ENCODE peak calls at places on chromosomes 5 and 9, in seven cellular contexts. R is tibial nerve, S is keratinocyte, N is lower leg skin, D is heart right ventricle, F is BJ, K is stomach. Y is an unnamed sample.

GRCh38 chr5:67233075-67233474 is 36.5 kb upstream of the CD180 start:
- DNase-seq in D (no peak), N (no peak), K (no peak), F (no peak), R (no peak), S (no peak), Y (no peak)

GRCh38 chr9:96419691-96419969 is 1.5 kb upstream of the ZNF367 start:
- DNase-seq in F (no peak), K (no peak), D (no peak), N (no peak), S (no peak), R (no peak), Y (no peak)

GRCh38 chr5:98258939-98259338 is 514.5 kb upstream of the RGMB start:
- DNase-seq in K (no peak), R (no peak), F (no peak), D (no peak), N (no peak), S (no peak), Y (no peak)

GRCh38 chr5:174159327-174160247 is 114.1 kb downstream of the NSG2 start:
- DNase-seq in N (no peak), S (peak; percentile 9), R (no peak), F (peak; percentile 52), K (no peak), D (no peak), Y (no peak)

GRCh38 chr5:25090275-25090674 is 445.5 kb upstream of the CDH10 start:
- DNase-seq in D (no peak), F (no peak), S (no peak), K (no peak), N (no peak), R (no peak), Y (no peak)

GRCh38 chr9:131095666-131096489 is 453 bp upstream of the AIF1L start:
- DNase-seq in K (peak; percentile 31), N (no peak), R (no peak), F (no peak), S (no peak), D (peak; percentile 60), Y (peak; percentile 83)

GRCh38 chr5:8601831-8602354 is 732.9 kb downstream of the MTRR start:
- DNase-seq in F (no peak), R (no peak), N (no peak), K (no peak), S (no peak), D (no peak), Y (no peak)

GRCh38 chr5:13976867-13977479 is 32.5 kb upstream of the DNAH5 start:
- DNase-seq in D (no peak), K (no peak), N (no peak), S (no peak), R (no peak), F (no peak), Y (no peak)

GRCh38 chr9:86645303-86645702 is 291.1 kb upstream of the TUT7 start:
- DNase-seq in K (no peak), D (no peak), S (no peak), N (no peak), R (no peak), F (no peak), Y (no peak)

GRCh38 chr9:90029996-90030395 is 425.2 kb downstream of the GADD45G start:
- DNase-seq in D (no peak), F (no peak), R (no peak), S (peak; percentile 71), K (no peak), N (no peak), Y (no peak)

GRCh38 chr9:84101892-84102632 is 121.5 kb downstream of the RMI1 start:
- DNase-seq in N (no peak), R (no peak), S (no peak), F (no peak), D (no peak), K (no peak), Y (no peak)

GRCh38 chr9:84107995-84108394 is 127.4 kb downstream of the RMI1 start:
- DNase-seq in D (no peak), R (no peak), S (no peak), N (no peak), F (no peak), K (no peak), Y (no peak)

GRCh38 chr9:84111726-84112125 is 131.1 kb downstream of the RMI1 start:
- DNase-seq in K (no peak), F (no peak), N (no peak), S (no peak), R (no peak), D (no peak), Y (no peak)

GRCh38 chr9:84107081-84107480 is 126.5 kb downstream of the RMI1 start:
- DNase-seq in S (no peak), F (no peak), N (no peak), K (no peak), D (no peak), R (no peak), Y (no peak)
- TF ChIP-seq CTCF in S (no peak), F (no peak), N (no peak), K (no peak), D (no peak), R (no peak), Y (no peak)

DNA sequence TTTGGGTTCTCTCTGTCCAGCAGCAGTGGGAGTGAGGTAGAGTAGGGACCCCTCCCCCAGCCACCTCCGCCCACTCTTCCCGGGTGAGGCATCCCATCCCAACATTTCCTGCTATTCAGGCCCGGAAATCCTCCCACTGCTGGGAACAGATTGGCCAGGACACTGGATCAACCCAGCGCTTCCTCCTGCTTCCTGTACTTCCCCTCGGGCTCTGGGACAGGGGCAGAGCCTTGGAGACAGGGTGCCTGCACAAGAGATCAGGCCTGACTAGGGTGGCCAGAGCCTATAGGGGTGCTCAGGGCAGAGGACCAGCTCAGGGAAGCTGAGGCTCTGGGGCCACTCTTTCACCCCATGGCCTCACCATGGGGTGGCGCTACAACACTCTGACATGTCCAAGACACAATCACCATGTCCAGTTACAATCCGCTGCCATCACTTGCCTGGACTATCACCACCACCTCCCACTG is 14.5 kb downstream of the SH2D3C start:
- DNase-seq in S (no peak), N (no peak), K (peak; percentile 59), R (no peak), F (no peak), D (peak; percentile 73), Y (no peak)
- TF ChIP-seq CTCF in S (peak; percentile 33), N (no peak), K (peak; percentile 45), R (no peak), F (peak; percentile 24), D (peak; percentile 46), Y (peak; percentile 43)

DNA sequence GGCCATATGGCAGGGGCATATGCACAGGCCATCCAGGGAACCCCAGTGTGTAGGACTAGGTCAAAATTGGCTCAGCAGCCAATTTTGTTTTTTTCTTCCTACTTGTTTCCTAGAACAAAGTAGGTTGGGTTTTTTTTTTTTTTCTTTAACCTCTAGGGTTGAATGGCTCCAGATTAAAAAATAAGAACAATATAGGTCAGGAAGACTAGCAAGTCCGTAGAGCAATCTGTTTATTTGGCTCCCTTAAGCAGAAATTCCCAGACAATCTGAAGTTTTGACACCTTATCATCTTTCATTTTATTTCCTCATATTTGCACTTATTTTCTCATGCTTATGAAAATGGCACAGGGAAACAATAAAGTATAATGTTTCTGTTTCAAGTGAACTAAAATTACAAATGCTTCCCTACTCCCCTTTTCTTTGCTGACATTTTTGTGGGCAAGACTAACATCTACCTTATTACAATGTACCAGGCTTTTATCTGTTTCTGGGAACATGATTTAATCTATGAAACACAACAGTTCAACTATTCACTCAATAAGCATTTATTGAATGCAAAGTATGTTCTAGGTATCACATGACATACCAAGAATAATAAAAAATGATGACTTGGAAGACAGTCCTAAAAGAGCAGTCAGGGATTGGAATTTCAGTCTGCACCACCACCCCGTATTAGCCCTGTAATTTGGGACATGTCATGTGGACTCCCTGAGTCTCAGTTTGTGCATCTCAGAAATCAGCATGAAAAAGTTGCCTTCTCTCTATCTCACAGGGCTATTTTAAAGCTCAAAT is 30.5 kb downstream of the TLR4 start:
- DNase-seq in N (no peak), K (no peak), R (no peak), S (no peak), F (peak; percentile 72), D (no peak), Y (no peak)
- TF ChIP-seq CTCF in N (no peak), K (no peak), R (no peak), S (no peak), F (no peak), D (no peak), Y (no peak)

GRCh38 chr5:172802585-172803176 is 31.4 kb upstream of the ERGIC1 start:
- DNase-seq in R (no peak), S (no peak), F (no peak), K (no peak), D (no peak), N (no peak), Y (no peak)
- TF ChIP-seq CTCF in R (no peak), S (no peak), F (no peak), K (no peak), D (no peak), N (no peak), Y (no peak)

GRCh38 chr5:160649304-160649703 is 202.7 kb downstream of the ATP10B start:
- DNase-seq in F (no peak), R (no peak), K (no peak), D (no peak), S (no peak), N (no peak), Y (no peak)
- TF ChIP-seq CTCF in F (no peak), R (no peak), K (peak; percentile 31), D (no peak), S (peak; percentile 49), N (no peak), Y (peak; percentile 68)

GRCh38 chr5:167964529-167964928 is 326.9 kb upstream of the WWC1 start:
- DNase-seq in R (no peak), S (no peak), D (no peak), N (no peak), F (no peak), K (no peak), Y (no peak)
- TF ChIP-seq CTCF in R (no peak), S (peak; percentile 27), D (no peak), N (no peak), F (peak; percentile 11), K (no peak), Y (peak; percentile 51)